ENCODE peak calls at places on chromosomes 1 and 21, in eight cellular contexts. X, L, V, S, U, E, A and M are unnamed samples.

GRCh38 chr1:52633291-52633754 is 355 bp downstream of the SHISAL2A start:
- DNase-seq in X (no peak), L (no peak), V (no peak), S (no peak), U (no peak), E (no peak), A (no peak), M (no peak)

GRCh38 chr1:56709269-56709880 is 64.3 kb downstream of the PRKAA2 start:
- DNase-seq in X (no peak), L (no peak), V (peak), S (no peak), U (peak), E (no peak), A (no peak), M (peak)

GRCh38 chr1:179079113-179079761 is 2.6 kb upstream of the TOR3A start:
- DNase-seq in X (no peak), L (no peak), V (peak), S (peak), U (peak), E (no peak), A (no peak), M (peak)

GRCh38 chr1:44377925-44378784 is 23.1 kb upstream of the ERI3 start:
- DNase-seq in X (no peak), L (no peak), V (peak), S (peak), U (peak), E (no peak), A (peak), M (peak)

GRCh38 chr1:11741482-11741881 is 5.5 kb downstream of the AGTRAP start:
- DNase-seq in X (no peak), L (no peak), V (no peak), S (no peak), U (no peak), E (no peak), A (no peak), M (no peak)

GRCh38 chr1:217674330-217674729 is 43.2 kb downstream of the SPATA17 start:
- DNase-seq in X (no peak), L (no peak), V (no peak), S (no peak), U (no peak), E (no peak), A (no peak), M (no peak)

GRCh38 chr1:34186741-34187494 is 10.2 kb downstream of the C1orf94 start:
- DNase-seq in X (no peak), L (no peak), V (no peak), S (no peak), U (no peak), E (no peak), A (no peak), M (no peak)

GRCh38 chr1:210376836-210377377 is 48.2 kb downstream of the HHAT start:
- DNase-seq in X (no peak), L (no peak), V (no peak), S (no peak), U (peak), E (no peak), A (no peak), M (no peak)

GRCh38 chr1:58576727-58577675 is at the start of gene TACSTD2:
- DNase-seq in X (peak), L (peak), V (peak), S (peak), U (peak), E (no peak), A (no peak), M (no peak)
- TF ChIP-seq CTCF in X (peak), L (no peak), V (peak), S (no peak), U (peak), E (no peak), A (no peak), M (no peak)

DNA sequence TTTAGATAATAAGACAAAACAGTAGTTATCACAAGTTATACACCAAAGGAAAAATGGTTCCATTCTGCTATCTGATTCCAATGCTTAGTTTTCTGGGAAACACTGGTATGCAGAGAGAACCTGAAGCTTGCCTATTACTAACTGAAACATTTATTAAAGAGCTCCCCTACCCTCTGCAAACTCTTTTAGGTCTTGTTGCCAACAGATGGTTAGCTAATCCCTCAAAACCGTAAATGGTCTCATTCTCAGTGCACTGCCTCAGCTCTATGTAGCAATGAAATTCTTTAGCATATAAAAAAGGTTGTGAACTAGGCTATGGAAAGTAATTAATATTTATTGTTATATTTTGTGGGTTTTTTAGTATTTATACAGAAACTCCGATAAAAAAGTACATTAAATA is 20.4 kb downstream of the C21orf91 start:
- DNase-seq in X (no peak), L (no peak), V (no peak), S (no peak), U (no peak), E (no peak), A (no peak), M (no peak)
- H3K27ac ChIP-seq in X (no peak), L (no peak), V (no peak), S (no peak), U (no peak), E (no peak), A (no peak), M (no peak)

GRCh38 chr1:28062806-28063205 is 25.6 kb downstream of the EYA3 start:
- DNase-seq in X (no peak), L (no peak), V (peak), S (no peak), U (no peak), E (no peak), A (no peak), M (no peak)

GRCh38 chr1:28064064-28064463 is 24.3 kb downstream of the EYA3 start:
- DNase-seq in X (no peak), L (no peak), V (no peak), S (no peak), U (peak), E (no peak), A (no peak), M (no peak)

GRCh38 chr1:28056129-28056925 is 32.1 kb downstream of the EYA3 start:
- DNase-seq in X (no peak), L (no peak), V (no peak), S (no peak), U (no peak), E (no peak), A (no peak), M (no peak)

GRCh38 chr1:28058168-28058567 is 30.2 kb downstream of the EYA3 start:
- DNase-seq in X (no peak), L (no peak), V (no peak), S (no peak), U (no peak), E (no peak), A (no peak), M (no peak)

GRCh38 chr1:28058971-28059878 is 29.2 kb downstream of the EYA3 start:
- DNase-seq in X (no peak), L (no peak), V (no peak), S (no peak), U (no peak), E (no peak), A (no peak), M (no peak)
- H3K4me3 ChIP-seq in X (no peak), L (no peak), V (no peak), S (no peak), U (no peak), E (no peak), A (no peak), M (no peak)

DNA sequence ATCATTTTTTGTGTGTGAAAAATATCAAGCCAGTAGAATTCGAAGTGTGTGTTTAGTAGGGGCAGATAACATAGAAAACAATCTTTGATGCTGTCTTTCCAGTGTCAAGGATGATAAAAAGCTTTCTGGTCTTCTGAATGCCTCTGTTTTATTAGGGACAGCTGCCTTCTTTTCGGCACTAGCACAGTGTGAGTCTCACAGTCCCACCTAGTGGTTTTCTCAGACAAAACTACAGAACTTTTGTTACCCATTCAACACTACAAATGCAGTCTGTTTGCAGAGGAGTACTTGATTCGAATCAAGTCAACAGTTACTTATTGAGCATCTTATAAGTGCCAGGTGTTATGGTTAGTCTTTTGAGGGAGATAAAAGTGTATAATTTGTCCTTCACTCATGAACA is 30.6 kb upstream of the MCOLN3 start:
- DNase-seq in X (no peak), L (no peak), V (no peak), S (no peak), U (peak), E (no peak), A (no peak), M (no peak)
- TF ChIP-seq CTCF in X (no peak), L (peak), V (peak), S (no peak), U (peak), E (no peak), A (no peak), M (peak)

GRCh38 chr1:25800538-25801377 is 765 bp downstream of the SELENON start:
- DNase-seq in X (no peak), L (no peak), V (no peak), S (no peak), U (no peak), E (no peak), A (no peak), M (no peak)
- H3K27ac ChIP-seq in X (peak), L (no peak), V (peak), S (no peak), U (no peak), E (peak), A (peak), M (no peak)

GRCh38 chr1:213989740-213990472 is 2.1 kb downstream of the PROX1 start:
- DNase-seq in X (no peak), L (no peak), V (peak), S (no peak), U (no peak), E (no peak), A (no peak), M (no peak)
- H3K4me3 ChIP-seq in X (no peak), L (no peak), V (peak), S (peak), U (no peak), E (peak), A (peak), M (no peak)

GRCh38 chr1:160993544-160993943 is 27.4 kb downstream of the F11R start:
- DNase-seq in X (no peak), L (no peak), V (peak), S (no peak), U (peak), E (no peak), A (no peak), M (peak)
- TF ChIP-seq CTCF in X (no peak), L (peak), V (peak), S (no peak), U (peak), E (no peak), A (no peak), M (peak)

GRCh38 chr1:35439626-35440025 is 117.6 kb downstream of the KIAA0319L start:
- DNase-seq in X (no peak), L (no peak), V (no peak), S (no peak), U (peak), E (no peak), A (no peak), M (no peak)

GRCh38 chr1:35443768-35444518 is 113.3 kb downstream of the KIAA0319L start:
- DNase-seq in X (no peak), L (no peak), V (no peak), S (no peak), U (peak), E (no peak), A (no peak), M (no peak)

GRCh38 chr1:35442737-35443136 is 114.5 kb downstream of the KIAA0319L start:
- DNase-seq in X (no peak), L (no peak), V (no peak), S (no peak), U (no peak), E (no peak), A (peak), M (no peak)

GRCh38 chr1:35444519-35444774 is 112.8 kb downstream of the KIAA0319L start:
- DNase-seq in X (no peak), L (no peak), V (no peak), S (no peak), U (no peak), E (no peak), A (no peak), M (no peak)

GRCh38 chr1:35441926-35442579 is 115.2 kb downstream of the KIAA0319L start:
- DNase-seq in X (no peak), L (no peak), V (no peak), S (no peak), U (no peak), E (no peak), A (no peak), M (no peak)
- H3K27ac ChIP-seq in X (no peak), L (no peak), V (no peak), S (no peak), U (no peak), E (no peak), A (peak), M (no peak)

GRCh38 chr1:156119503-156120209 is 5.1 kb downstream of the LMNA start:
- DNase-seq in X (peak), L (no peak), V (peak), S (no peak), U (peak), E (no peak), A (no peak), M (no peak)
- H3K4me3 ChIP-seq in X (peak), L (peak), V (no peak), S (no peak), U (peak), E (peak), A (no peak), M (peak)